ENCODE peak calls at places on chromosome 21, in seven cellular contexts. M, L, N, T, A, Q and G are unnamed samples.

GRCh38 chr21:14863745-14864210 is 201.0 kb downstream of the NRIP1 start:
- DNase-seq in Q (no peak), A (no peak), N (peak), L (no peak), M (no peak), T (no peak), G (no peak)

GRCh38 chr21:17930102-17930501 is 110.9 kb upstream of the C21orf91 start:
- DNase-seq in A (no peak), Q (no peak), L (no peak), N (no peak), T (no peak), M (no peak), G (no peak)

GRCh38 chr21:41080485-41080884 is 87.5 kb upstream of the BACE2 start:
- DNase-seq in Q (no peak), L (no peak), T (no peak), A (no peak), N (no peak), M (no peak), G (no peak)

GRCh38 chr21:32604484-32604883 is 7.7 kb downstream of the CFAP298 start:
- DNase-seq in A (no peak), M (no peak), N (no peak), Q (no peak), T (no peak), L (no peak), G (no peak)

GRCh38 chr21:42671778-42672593 is 18.6 kb downstream of the PDE9A start:
- DNase-seq in M (no peak), A (no peak), L (no peak), T (no peak), Q (no peak), N (no peak), G (no peak)

GRCh38 chr21:33847586-33848251 is 67.9 kb downstream of the ATP5PO start:
- DNase-seq in A (no peak), L (no peak), T (no peak), N (no peak), Q (no peak), M (no peak), G (no peak)

GRCh38 chr21:36792505-36792967 is 93.6 kb downstream of the SIM2 start:
- DNase-seq in T (no peak), A (no peak), L (no peak), M (no peak), Q (peak), N (peak), G (no peak)

GRCh38 chr21:44262338-44263048 is 796 bp upstream of the DNMT3L start:
- DNase-seq in N (no peak), L (no peak), T (no peak), M (no peak), A (no peak), Q (no peak), G (peak)

GRCh38 chr21:41465176-41465781 is 39.2 kb downstream of the MX1 start:
- DNase-seq in M (no peak), N (no peak), L (no peak), Q (no peak), T (no peak), A (no peak), G (no peak)

GRCh38 chr21:17495680-17496079 is 17.2 kb upstream of the CXADR start:
- DNase-seq in Q (peak), A (no peak), L (no peak), M (no peak), N (peak), T (no peak), G (no peak)

GRCh38 chr21:39523398-39523797 is 71.6 kb downstream of the SH3BGR start:
- DNase-seq in A (no peak), L (peak), M (no peak), Q (peak), T (no peak), N (no peak), G (peak)